ENCODE peak calls at places on chromosomes 4 and X, in four cellular contexts. F is GM12878, T is K562, P is HepG2. M is an unnamed sample.

GRCh38 chr4:100849319-100849718 is 331.5 kb upstream of the EMCN start:
- DNase-seq in F (no peak), T (no peak), P (no peak), M (no peak)

GRCh38 chrX:23616361-23616760 is 50.9 kb upstream of the PRDX4 start:
- DNase-seq in F (no peak), T (peak; percentile 29), P (peak; percentile 0), M (peak; percentile 44)

GRCh38 chrX:87063622-87064021 is 454.0 kb upstream of the KLHL4 start:
- DNase-seq in F (no peak), T (no peak), P (no peak), M (no peak)

GRCh38 chr4:188691811-188692210 is 552.6 kb downstream of the TRIML1 start:
- DNase-seq in F (no peak), T (no peak), P (no peak), M (no peak)

GRCh38 chr4:54784188-54784671 is 126.5 kb downstream of the KIT start:
- DNase-seq in F (no peak), T (peak; percentile 59), P (no peak), M (no peak)

GRCh38 chrX:72714471-72714916 is 388 bp upstream of the PHKA1 start:
- DNase-seq in F (no peak), T (peak; percentile 21), P (peak; percentile 12), M (peak; percentile 64)

GRCh38 chrX:97374266-97374665 is 490.6 kb downstream of the RPA4 start:
- DNase-seq in F (no peak), T (no peak), P (no peak), M (no peak)

GRCh38 chrX:75784689-75785491 is at the start of gene MAGEE2:
- DNase-seq in F (no peak), T (no peak), P (peak; percentile 0), M (peak; percentile 24)

GRCh38 chrX:66110112-66110511 is 53.9 kb upstream of the HEPH start:
- DNase-seq in F (no peak), T (peak; percentile 59), P (no peak), M (peak; percentile 53)

GRCh38 chr4:963276-964225 is 9.8 kb downstream of the DGKQ start:
- DNase-seq in F (no peak), T (no peak), P (no peak), M (no peak)

GRCh38 chr4:39883645-39884044 is 94.1 kb downstream of the PDS5A start:
- DNase-seq in F (no peak), T (no peak), P (no peak), M (no peak)

GRCh38 chr4:40292313-40292759 is 42.8 kb upstream of the CHRNA9 start:
- DNase-seq in F (no peak), T (peak; percentile 75), P (no peak), M (peak; percentile 58)

GRCh38 chrX:108435261-108435660 is 3.0 kb downstream of the COL4A6 start:
- DNase-seq in F (no peak), T (no peak), P (no peak), M (no peak)

GRCh38 chr4:26151615-26152014 is 169.2 kb upstream of the RBPJ start:
- DNase-seq in F (no peak), T (no peak), P (no peak), M (no peak)

GRCh38 chr4:26145212-26145611 is 175.6 kb upstream of the RBPJ start:
- DNase-seq in F (no peak), T (no peak), P (peak; percentile 47), M (no peak)

GRCh38 chr4:26152051-26152450 is 168.8 kb upstream of the RBPJ start:
- DNase-seq in F (no peak), T (no peak), P (no peak), M (no peak)

GRCh38 chr4:26148925-26149324 is 171.9 kb upstream of the RBPJ start:
- DNase-seq in F (no peak), T (no peak), P (no peak), M (no peak)

DNA sequence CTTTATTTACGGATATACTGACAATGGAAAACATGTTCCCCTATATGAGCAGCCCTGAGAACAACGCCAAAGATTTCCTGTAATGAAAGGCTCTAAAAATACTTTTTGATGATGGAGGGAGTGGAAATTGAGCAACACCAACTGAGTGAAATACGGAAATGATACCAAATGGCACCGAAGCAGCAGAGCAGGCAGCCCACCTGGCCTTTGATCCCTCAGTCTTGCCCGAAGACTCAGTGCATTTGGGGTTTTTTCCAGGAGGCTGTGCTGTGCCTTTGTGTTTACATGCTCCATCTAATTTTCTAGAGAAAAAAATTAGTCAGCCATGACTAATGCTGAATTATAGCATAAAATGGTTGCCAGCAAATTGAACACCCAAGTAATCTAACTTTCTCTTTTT is 169.9 kb upstream of the RBPJ start:
- DNase-seq in F (no peak), T (no peak), P (no peak), M (no peak)
- TF ChIP-seq JUNB in F (no peak), T (no peak), P (no peak), M (no peak)

GRCh38 chr4:46698891-46699290 is 210.2 kb downstream of the COX7B2 start:
- DNase-seq in F (no peak), T (no peak), P (no peak), M (no peak)
- TF ChIP-seq EZH2 in F (no peak), T (no peak), P (no peak), M (no peak)

DNA sequence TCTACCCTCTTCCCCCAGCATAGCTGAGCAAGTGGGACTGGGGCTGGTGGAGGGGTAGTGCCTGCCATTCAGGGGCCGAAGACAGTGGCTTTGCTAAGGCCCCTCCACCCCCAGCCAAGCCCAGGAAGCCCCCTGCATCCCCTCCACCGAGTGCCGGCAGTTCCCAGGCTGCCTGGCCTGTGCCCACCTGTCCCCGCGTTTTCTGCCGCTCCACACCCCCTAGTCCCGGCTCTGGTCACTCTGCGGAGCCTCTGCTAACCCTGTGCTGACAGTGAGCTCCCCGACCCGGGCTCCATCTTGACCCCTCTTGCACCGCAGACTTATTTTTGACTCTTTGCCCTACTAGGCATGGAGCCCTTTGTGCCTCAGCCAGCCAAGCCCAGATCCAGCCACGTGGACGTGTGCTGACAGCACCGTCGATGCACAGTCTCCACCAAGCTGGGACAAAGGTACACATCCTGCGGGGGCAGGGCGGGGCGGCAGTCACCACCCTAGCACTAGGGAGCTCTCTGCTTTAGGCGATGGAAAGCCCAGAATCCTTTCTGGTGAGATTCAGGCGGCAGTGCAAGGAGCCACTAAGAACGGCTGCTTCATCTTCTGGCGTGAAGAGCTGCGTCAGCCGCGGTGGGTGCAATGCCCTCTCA is 96.6 kb downstream of the PHKA2 start:
- DNase-seq in F (no peak), T (no peak), P (no peak), M (peak; percentile 21)
- TF ChIP-seq JUNB in F (no peak), T (no peak), P (no peak), M (no peak)

GRCh38 chrX:9785252-9785943 is 831 bp upstream of the SHROOM2 start:
- DNase-seq in F (no peak), T (no peak), P (no peak), M (peak; percentile 19)
- TF ChIP-seq EZH2 in F (no peak), T (no peak), P (no peak), M (no peak)

M was measured in GM23338.